ENCODE peak calls at places on chromosome 20, in five cellular contexts. H is transverse colon, L is A549, K is suprapubic skin, E is stomach. U is an unnamed sample.

GRCh38 chr20:44745560-44746366 is at the start of gene KCNK15:
- DNase-seq in K (no peak), H (peak), L (no peak), E (peak), U (peak)

GRCh38 chr20:21681932-21682318 is 23.5 kb upstream of the PAX1 start:
- DNase-seq in K (no peak), L (no peak), H (no peak), E (no peak), U (no peak)

GRCh38 chr20:48711044-48711428 is 116.8 kb downstream of the PREX1 start:
- DNase-seq in K (no peak), E (no peak), H (no peak), L (no peak), U (no peak)

GRCh38 chr20:325889-326644 is 715 bp downstream of the SOX12 start:
- DNase-seq in E (peak), L (peak), H (peak), K (peak), U (peak)

GRCh38 chr20:19851863-19852262 is 93.8 kb downstream of the RIN2 start:
- DNase-seq in L (no peak), K (no peak), H (no peak), E (no peak), U (no peak)

GRCh38 chr20:20741067-20742045 is 28.9 kb upstream of the RALGAPA2 start:
- DNase-seq in H (no peak), E (peak), L (no peak), K (no peak), U (peak)

GRCh38 chr20:34022843-34023234 is 29.1 kb downstream of the RALY start:
- DNase-seq in L (no peak), K (no peak), H (no peak), E (no peak), U (no peak)

GRCh38 chr20:45341939-45342862 is 6.0 kb downstream of the SDC4 start:
- DNase-seq in E (peak), H (peak), K (peak), L (no peak), U (peak)

GRCh38 chr20:3383878-3384495 is 23.5 kb downstream of the DNAAF9 start:
- DNase-seq in L (no peak), K (no peak), H (no peak), E (no peak), U (no peak)

GRCh38 chr20:4026093-4026601 is 10.8 kb upstream of the RNF24 start:
- DNase-seq in K (no peak), H (no peak), L (peak), E (no peak), U (no peak)

GRCh38 chr20:2234788-2235187 is 61.0 kb upstream of the TGM3 start:
- DNase-seq in H (no peak), K (no peak), L (no peak), E (no peak), U (no peak)

GRCh38 chr20:23298926-23299672 is 51.5 kb upstream of the NXT1 start:
- DNase-seq in L (no peak), E (no peak), H (no peak), K (no peak), U (no peak)

GRCh38 chr20:48236485-48237055 is 451.3 kb upstream of the SULF2 start:
- DNase-seq in K (no peak), H (no peak), E (no peak), L (no peak), U (no peak)

GRCh38 chr20:61587036-61587435 is 335.0 kb downstream of the CDH4 start:
- DNase-seq in H (no peak), L (no peak), K (no peak), E (no peak), U (no peak)

GRCh38 chr20:50146732-50147662 is 6.5 kb downstream of the PEDS1 start:
- DNase-seq in E (peak), L (no peak), H (peak), K (peak), U (peak)

GRCh38 chr20:38452880-38453624 is 17.9 kb upstream of the SNHG17 start:
- DNase-seq in H (no peak), E (no peak), L (no peak), K (no peak), U (no peak)

GRCh38 chr20:41818369-41818768 is 200.2 kb upstream of the CHD6 start:
- DNase-seq in K (no peak), L (no peak), E (no peak), H (no peak), U (no peak)

DNA sequence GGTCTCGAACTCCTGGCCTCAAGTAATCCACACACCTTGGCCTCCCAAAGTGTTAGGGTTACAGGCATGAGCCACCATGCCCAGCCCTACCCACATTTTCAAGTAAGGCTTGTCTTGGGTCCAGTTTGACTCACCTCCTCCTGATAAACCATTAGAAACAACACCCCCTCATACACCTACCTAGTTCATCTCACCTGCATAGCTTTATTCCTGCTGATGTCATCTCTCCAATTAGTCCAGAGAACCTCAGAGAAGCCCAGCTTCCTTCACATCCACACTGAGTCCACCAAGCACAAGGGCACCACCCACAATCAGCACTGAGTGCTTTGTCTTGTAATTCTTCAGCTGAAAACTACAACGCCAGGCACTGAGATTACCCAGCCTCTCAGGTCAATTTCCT is 35.3 kb downstream of the KIF16B start:
- DNase-seq in H (no peak), L (no peak), E (no peak), K (no peak), U (no peak)
- TF ChIP-seq CTCF in H (no peak), L (no peak), E (no peak), K (no peak), U (no peak)

DNA sequence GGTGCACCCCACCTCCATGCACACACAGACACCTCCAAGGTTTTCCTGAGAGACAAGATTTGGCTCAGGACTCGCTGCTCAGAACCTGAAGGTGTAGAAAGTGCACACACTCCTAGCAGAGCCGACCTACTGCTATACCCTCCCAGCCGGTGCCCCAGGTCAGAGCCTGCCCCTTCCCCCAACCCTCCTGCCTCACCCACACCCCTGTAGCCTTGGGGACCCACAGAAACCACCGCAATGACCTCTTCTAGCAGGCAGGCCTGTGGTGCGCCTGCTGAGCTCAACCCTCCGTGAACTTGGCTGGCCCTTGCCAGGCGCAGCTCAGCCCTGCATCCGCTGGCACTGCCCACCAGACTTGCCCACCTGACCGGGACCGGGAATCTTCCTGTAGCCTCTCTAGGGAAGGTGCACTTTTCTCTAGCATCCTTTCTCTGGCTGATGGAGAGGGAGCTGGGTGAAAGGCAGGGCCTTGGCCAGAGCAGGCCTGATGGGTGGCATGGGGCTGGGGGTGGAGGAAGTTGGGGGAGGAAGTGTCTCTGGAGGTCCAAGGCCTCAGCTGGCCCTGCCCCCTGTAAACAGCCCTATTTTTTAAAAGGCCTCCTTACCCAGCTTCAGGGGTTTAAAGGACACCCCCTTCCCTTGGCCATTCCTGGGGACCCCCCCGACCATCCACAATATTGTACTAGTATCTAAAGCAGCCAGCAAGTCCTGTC is 36.9 kb upstream of the SLCO4A1 start:
- DNase-seq in L (no peak), E (no peak), H (no peak), K (no peak), U (no peak)
- H3K27ac ChIP-seq in L (no peak), E (peak), H (no peak), K (peak), U (peak)

DNA sequence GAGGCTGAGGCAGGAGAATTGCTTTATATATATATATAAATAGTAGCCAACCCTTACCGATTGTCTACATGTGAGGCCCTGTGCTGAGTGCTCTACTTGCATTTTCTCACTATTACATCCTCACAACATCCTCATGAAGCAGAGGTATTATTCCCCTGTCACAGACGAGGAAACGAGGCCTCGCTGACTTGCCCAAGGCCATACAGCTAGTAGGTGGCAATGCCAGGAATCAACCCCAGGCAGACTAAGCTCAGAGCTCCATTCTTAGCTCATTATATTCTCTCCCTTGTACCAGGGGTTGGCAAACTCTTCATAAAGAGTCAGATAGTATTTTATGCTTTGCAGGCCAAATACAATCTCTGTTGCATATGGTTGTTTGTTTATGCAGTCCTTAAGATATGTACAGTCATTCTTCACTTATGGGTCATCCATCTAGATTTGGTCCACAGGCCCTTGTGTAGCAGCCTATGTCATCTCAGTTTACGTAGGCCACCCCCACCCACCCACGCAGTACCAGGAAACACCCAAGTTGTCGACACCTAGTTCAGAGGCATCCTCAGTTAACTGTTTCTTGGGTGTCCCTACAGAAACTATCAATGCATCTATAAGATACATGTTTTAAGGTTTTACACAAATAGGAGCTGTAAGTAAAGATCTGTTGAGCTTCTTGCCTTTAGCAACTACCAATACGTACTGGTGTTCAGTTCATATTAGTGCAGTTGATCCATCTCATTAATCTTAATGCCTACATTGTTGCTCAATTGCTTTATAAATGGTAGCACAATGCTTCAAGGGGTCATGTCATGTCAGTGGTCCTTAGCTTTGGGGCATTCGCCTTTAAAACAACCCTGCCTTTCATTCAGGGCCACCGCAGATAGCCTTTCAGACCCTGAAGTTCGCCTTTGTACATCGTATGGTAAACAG is 3.0 kb downstream of the CASS4 start:
- DNase-seq in H (no peak), E (no peak), K (no peak), L (no peak), U (no peak)
- TF ChIP-seq EP300 in H (no peak), E (no peak), K (no peak), L (no peak), U (no peak)

GRCh38 chr20:39778847-39779641 is 816.9 kb downstream of the DHX35 start:
- DNase-seq in L (no peak), E (no peak), H (no peak), K (no peak), U (no peak)
- TF ChIP-seq CTCF in L (no peak), E (no peak), H (no peak), K (no peak), U (no peak)

GRCh38 chr20:52025938-52026337 is 165.6 kb downstream of the ZFP64 start:
- DNase-seq in L (no peak), K (no peak), E (no peak), H (no peak), U (no peak)
- H3K27ac ChIP-seq in L (no peak), K (no peak), E (no peak), H (no peak), U (no peak)

DNA sequence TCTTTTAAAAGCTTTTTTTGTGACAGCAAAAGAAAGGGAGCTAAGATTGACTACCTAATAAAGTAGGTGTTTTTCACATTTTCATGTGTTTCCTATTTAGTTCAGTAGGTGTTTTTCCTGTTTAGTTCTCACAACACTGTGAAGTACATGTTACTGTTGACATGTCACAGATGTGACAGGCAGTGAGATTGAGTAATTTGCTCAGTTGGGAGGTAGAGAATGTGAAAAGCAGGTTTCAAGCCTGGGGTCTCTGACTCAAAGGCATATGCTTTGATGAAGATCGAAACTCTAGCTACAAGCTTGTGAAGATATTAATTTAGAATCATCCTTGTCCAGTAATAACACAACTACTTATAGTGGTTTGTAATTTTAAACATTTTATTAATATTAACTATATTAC is 43.1 kb downstream of the SLX4IP start:
- DNase-seq in E (no peak), H (no peak), K (no peak), L (no peak), U (no peak)
- TF ChIP-seq EP300 in E (no peak), H (no peak), K (no peak), L (no peak), U (no peak)

GRCh38 chr20:31915491-31916280 is 36.2 kb downstream of the PDRG1 start:
- DNase-seq in H (no peak), E (no peak), L (no peak), K (peak), U (no peak)
- TF ChIP-seq CTCF in H (no peak), E (no peak), L (no peak), K (no peak), U (no peak)

GRCh38 chr20:8663424-8663823 is 405.5 kb upstream of the PLCB4 start:
- DNase-seq in K (no peak), E (no peak), L (no peak), H (no peak), U (no peak)
- H3K27ac ChIP-seq in K (no peak), E (no peak), L (no peak), H (no peak), U (no peak)

DNA sequence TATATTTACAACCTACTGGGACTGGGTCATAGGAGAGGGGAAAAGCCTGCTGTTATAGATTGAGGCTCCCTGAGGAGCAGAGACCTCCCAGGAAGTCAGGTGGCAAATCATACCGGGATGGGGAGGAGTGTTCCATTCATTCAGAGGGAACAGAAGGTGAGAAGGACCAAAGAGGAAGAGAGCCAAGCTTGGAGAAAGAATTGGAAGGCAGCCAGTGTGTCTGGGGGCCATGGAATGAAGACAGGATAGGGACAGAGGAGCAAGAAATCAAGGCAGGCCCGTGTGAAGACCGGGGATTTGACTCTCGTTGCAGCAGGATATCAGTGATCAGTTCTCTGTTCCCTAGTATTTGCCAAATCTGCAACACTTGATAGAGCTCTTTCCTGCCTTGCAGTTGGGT is 5.7 kb upstream of the ZNF217 start:
- DNase-seq in E (peak), K (no peak), L (no peak), H (no peak), U (no peak)
- TF ChIP-seq EP300 in E (no peak), K (no peak), L (no peak), H (no peak), U (no peak)

DNA sequence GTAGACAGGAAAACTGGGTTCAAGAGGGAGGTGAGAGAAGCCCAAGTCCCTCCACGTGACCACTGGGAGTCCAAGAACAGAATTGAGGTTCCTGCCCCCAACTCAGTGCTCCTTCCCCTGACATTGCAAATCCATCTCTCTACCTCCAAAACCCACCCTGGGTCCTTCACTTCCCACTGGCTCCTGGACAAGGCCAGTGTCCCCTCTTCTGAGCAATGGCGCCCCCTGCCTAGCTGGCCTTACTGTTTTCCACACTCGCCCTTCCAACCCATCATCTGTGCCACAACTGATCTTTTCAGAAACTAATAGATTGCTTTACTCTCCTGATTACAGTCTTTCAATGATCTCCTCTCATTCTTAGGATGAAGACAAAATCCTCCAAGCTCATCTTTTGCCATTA is 200.3 kb downstream of the ANKRD60 start:
- DNase-seq in H (peak), K (peak), E (no peak), L (no peak), U (no peak)
- TF ChIP-seq CTCF in H (no peak), K (no peak), E (no peak), L (peak), U (peak)

U was measured in upper lobe of left lung.